ENCODE peak calls at places on chromosomes 13 and 19, in four cellular contexts. F, U, Z and H are unnamed samples.

GRCh38 chr19:54312436-54313362 is at the start of gene LILRA5:
- DNase-seq in F (no peak), U (peak), Z (no peak), H (no peak)

GRCh38 chr19:1315470-1316166 is 29.9 kb downstream of the EFNA2 start:
- DNase-seq in F (peak), U (peak), Z (peak), H (peak)

GRCh38 chr19:42234364-42234763 is 8.0 kb downstream of the GSK3A start:
- DNase-seq in F (no peak), U (no peak), Z (no peak), H (no peak)

GRCh38 chr19:46574533-46574932 is 26.6 kb upstream of the CALM3 start:
- DNase-seq in F (no peak), U (no peak), Z (peak), H (no peak)

GRCh38 chr19:51368366-51369282 is at the start of gene CLDND2:
- DNase-seq in F (no peak), U (no peak), Z (no peak), H (no peak)

GRCh38 chr13:50200988-50201387 is 185.7 kb downstream of the KCNRG start:
- DNase-seq in F (no peak), U (no peak), Z (no peak), H (no peak)

GRCh38 chr19:2345794-2346663 is 14.0 kb upstream of the TMPRSS9 start:
- DNase-seq in F (peak), U (no peak), Z (peak), H (no peak)

GRCh38 chr13:57311009-57311586 is 144.1 kb downstream of the PRR20E start:
- DNase-seq in F (no peak), U (no peak), Z (no peak), H (no peak)

GRCh38 chr13:98368019-98368418 is 190.9 kb upstream of the RNF113B start:
- DNase-seq in F (no peak), U (no peak), Z (peak), H (no peak)

GRCh38 chr13:111115841-111116500 is 861 bp downstream of the ARHGEF7 start:
- DNase-seq in F (no peak), U (no peak), Z (peak), H (no peak)

GRCh38 chr19:58563034-58563573 is 4.7 kb upstream of the UBE2M start:
- DNase-seq in F (peak), U (peak), Z (no peak), H (no peak)

GRCh38 chr19:1252221-1252817 is 3.9 kb downstream of the MIDN start:
- DNase-seq in F (no peak), U (peak), Z (peak), H (peak)

GRCh38 chr19:3510727-3511126 is 4.6 kb downstream of the FZR1 start:
- DNase-seq in F (no peak), U (peak), Z (no peak), H (no peak)

GRCh38 chr13:67353891-67354459 is 123.8 kb upstream of the PCDH9 start:
- DNase-seq in F (no peak), U (no peak), Z (no peak), H (no peak)

GRCh38 chr19:13173129-13173737 is 23.0 kb downstream of the IER2 start:
- DNase-seq in F (no peak), U (no peak), Z (no peak), H (no peak)

GRCh38 chr19:13881692-13882418 is 4.9 kb downstream of the NANOS3 start:
- DNase-seq in F (no peak), U (no peak), Z (peak), H (no peak)

GRCh38 chr13:98293570-98294142 is 116.6 kb upstream of the RNF113B start:
- DNase-seq in F (no peak), U (no peak), Z (no peak), H (no peak)

GRCh38 chr19:51743405-51743804 is 8.3 kb downstream of the FPR1 start:
- DNase-seq in F (no peak), U (no peak), Z (no peak), H (no peak)

GRCh38 chr19:40530091-40530901 is 46.4 kb upstream of the SHKBP1 start:
- DNase-seq in F (peak), U (no peak), Z (no peak), H (no peak)
- H3K4me3 ChIP-seq in F (no peak), U (no peak), Z (no peak), H (peak)

GRCh38 chr19:48660854-48661731 is 11.7 kb downstream of the NTN5 start:
- DNase-seq in F (peak), U (peak), Z (peak), H (peak)
- H3K4me3 ChIP-seq in F (no peak), U (no peak), Z (no peak), H (no peak)

GRCh38 chr19:30450945-30451344 is 78.8 kb downstream of the ZNF536 start:
- DNase-seq in F (no peak), U (peak), Z (no peak), H (no peak)
- H3K4me3 ChIP-seq in F (no peak), U (no peak), Z (no peak), H (peak)

DNA sequence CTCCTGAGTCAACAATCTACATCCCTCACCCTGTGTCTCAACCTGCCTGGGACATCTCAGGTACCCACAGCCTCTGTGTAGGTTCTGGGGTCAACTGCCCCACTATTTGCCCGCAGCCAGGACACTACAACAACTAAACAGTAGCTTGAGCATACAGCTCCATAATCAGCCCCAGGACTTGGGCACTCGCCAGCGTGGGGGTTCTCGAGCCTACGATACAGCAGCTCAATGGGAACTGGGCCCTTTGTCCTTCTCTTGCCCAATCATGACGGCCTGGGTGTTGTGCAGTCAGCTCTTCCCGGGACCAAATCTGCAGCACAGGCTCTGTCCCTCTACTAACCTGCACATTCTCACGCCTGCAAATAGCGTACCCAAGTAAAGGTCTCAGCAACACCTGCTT is 1.3 kb downstream of the ZNF180 start:
- DNase-seq in F (no peak), U (no peak), Z (no peak), H (no peak)
- H3K4me3 ChIP-seq in F (no peak), U (no peak), Z (peak), H (no peak)

GRCh38 chr13:24931450-24932217 is 164.3 kb upstream of the PABPC3 start:
- DNase-seq in F (no peak), U (no peak), Z (no peak), H (no peak)
- H3K4me3 ChIP-seq in F (no peak), U (no peak), Z (no peak), H (no peak)